ENCODE peak calls at places on chromosome 1, in ten cellular contexts. One of them, this sample, is unnamed.

GRCh38 chr1:181089017-181089776 is 697 bp downstream of the IER5 start:
- DNase-seq in K562: peak
- DNase-seq in choroid plexus epithelial cell: no peak
- DNase-seq in CD4-positive, CD25-positive, alpha-beta regulatory T cell: no peak
- DNase-seq in fibroblast of villous mesenchyme: no peak
- DNase-seq in naive thymus-derived CD4-positive, alpha-beta T cell: peak
- DNase-seq in GM06990: no peak
- DNase-seq in psoas muscle: peak
- DNase-seq in GM12865: peak
- DNase-seq in heart left ventricle: peak
- DNase-seq in this sample: no peak

GRCh38 chr1:66521736-66522365 is 12.1 kb upstream of the SGIP1 start:
- DNase-seq in naive thymus-derived CD4-positive, alpha-beta T cell: no peak
- DNase-seq in fibroblast of villous mesenchyme: peak
- DNase-seq in choroid plexus epithelial cell: peak
- DNase-seq in GM06990: no peak
- DNase-seq in CD4-positive, CD25-positive, alpha-beta regulatory T cell: no peak
- DNase-seq in GM12865: no peak
- DNase-seq in heart left ventricle: no peak
- DNase-seq in psoas muscle: no peak
- DNase-seq in K562: no peak
- DNase-seq in this sample: peak

GRCh38 chr1:100628631-100629081 is 90.7 kb downstream of the GPR88 start:
- DNase-seq in GM06990: no peak
- DNase-seq in GM12865: no peak
- DNase-seq in choroid plexus epithelial cell: no peak
- DNase-seq in CD4-positive, CD25-positive, alpha-beta regulatory T cell: no peak
- DNase-seq in naive thymus-derived CD4-positive, alpha-beta T cell: no peak
- DNase-seq in K562: no peak
- DNase-seq in fibroblast of villous mesenchyme: no peak
- DNase-seq in heart left ventricle: no peak
- DNase-seq in psoas muscle: no peak
- DNase-seq in this sample: no peak

GRCh38 chr1:183180634-183181056 is 5.4 kb upstream of the LAMC2 start:
- DNase-seq in heart left ventricle: peak
- DNase-seq in CD4-positive, CD25-positive, alpha-beta regulatory T cell: no peak
- DNase-seq in GM06990: peak
- DNase-seq in choroid plexus epithelial cell: peak
- DNase-seq in GM12865: peak
- DNase-seq in fibroblast of villous mesenchyme: peak
- DNase-seq in K562: no peak
- DNase-seq in naive thymus-derived CD4-positive, alpha-beta T cell: peak
- DNase-seq in psoas muscle: peak
- DNase-seq in this sample: peak

GRCh38 chr1:67485046-67485811 is 55.0 kb upstream of the SERBP1 start:
- DNase-seq in CD4-positive, CD25-positive, alpha-beta regulatory T cell: no peak
- DNase-seq in naive thymus-derived CD4-positive, alpha-beta T cell: no peak
- DNase-seq in fibroblast of villous mesenchyme: no peak
- DNase-seq in K562: no peak
- DNase-seq in GM06990: no peak
- DNase-seq in heart left ventricle: no peak
- DNase-seq in GM12865: no peak
- DNase-seq in psoas muscle: no peak
- DNase-seq in choroid plexus epithelial cell: no peak
- DNase-seq in this sample: no peak

GRCh38 chr1:215076312-215076711 is 6.2 kb upstream of the KCNK2 start:
- DNase-seq in naive thymus-derived CD4-positive, alpha-beta T cell: no peak
- DNase-seq in CD4-positive, CD25-positive, alpha-beta regulatory T cell: no peak
- DNase-seq in K562: no peak
- DNase-seq in psoas muscle: no peak
- DNase-seq in fibroblast of villous mesenchyme: peak
- DNase-seq in GM12865: peak
- DNase-seq in heart left ventricle: no peak
- DNase-seq in choroid plexus epithelial cell: peak
- DNase-seq in GM06990: no peak
- DNase-seq in this sample: peak

GRCh38 chr1:205251576-205251975 is 23.8 kb downstream of the TMCC2 start:
- DNase-seq in heart left ventricle: no peak
- DNase-seq in fibroblast of villous mesenchyme: no peak
- DNase-seq in naive thymus-derived CD4-positive, alpha-beta T cell: no peak
- DNase-seq in CD4-positive, CD25-positive, alpha-beta regulatory T cell: no peak
- DNase-seq in psoas muscle: no peak
- DNase-seq in GM12865: no peak
- DNase-seq in K562: no peak
- DNase-seq in GM06990: no peak
- DNase-seq in choroid plexus epithelial cell: no peak
- DNase-seq in this sample: no peak

GRCh38 chr1:2628191-2628932 is 4.5 kb downstream of the MMEL1 start:
- DNase-seq in GM12865: no peak
- DNase-seq in naive thymus-derived CD4-positive, alpha-beta T cell: no peak
- DNase-seq in K562: no peak
- DNase-seq in GM06990: no peak
- DNase-seq in fibroblast of villous mesenchyme: no peak
- DNase-seq in CD4-positive, CD25-positive, alpha-beta regulatory T cell: no peak
- DNase-seq in psoas muscle: no peak
- DNase-seq in heart left ventricle: no peak
- DNase-seq in choroid plexus epithelial cell: no peak
- DNase-seq in this sample: no peak

GRCh38 chr1:206761369-206761768 is 9.2 kb upstream of the IL19 start:
- DNase-seq in CD4-positive, CD25-positive, alpha-beta regulatory T cell: no peak
- DNase-seq in fibroblast of villous mesenchyme: peak
- DNase-seq in heart left ventricle: no peak
- DNase-seq in K562: no peak
- DNase-seq in naive thymus-derived CD4-positive, alpha-beta T cell: no peak
- DNase-seq in psoas muscle: no peak
- DNase-seq in choroid plexus epithelial cell: no peak
- DNase-seq in GM12865: no peak
- DNase-seq in GM06990: no peak
- DNase-seq in this sample: peak

GRCh38 chr1:229643996-229644748 is 18.1 kb downstream of the URB2 start:
- DNase-seq in CD4-positive, CD25-positive, alpha-beta regulatory T cell: no peak
- DNase-seq in heart left ventricle: no peak
- DNase-seq in naive thymus-derived CD4-positive, alpha-beta T cell: no peak
- DNase-seq in GM06990: no peak
- DNase-seq in psoas muscle: no peak
- DNase-seq in GM12865: peak
- DNase-seq in K562: no peak
- DNase-seq in fibroblast of villous mesenchyme: peak
- DNase-seq in choroid plexus epithelial cell: peak
- DNase-seq in this sample: no peak

DNA sequence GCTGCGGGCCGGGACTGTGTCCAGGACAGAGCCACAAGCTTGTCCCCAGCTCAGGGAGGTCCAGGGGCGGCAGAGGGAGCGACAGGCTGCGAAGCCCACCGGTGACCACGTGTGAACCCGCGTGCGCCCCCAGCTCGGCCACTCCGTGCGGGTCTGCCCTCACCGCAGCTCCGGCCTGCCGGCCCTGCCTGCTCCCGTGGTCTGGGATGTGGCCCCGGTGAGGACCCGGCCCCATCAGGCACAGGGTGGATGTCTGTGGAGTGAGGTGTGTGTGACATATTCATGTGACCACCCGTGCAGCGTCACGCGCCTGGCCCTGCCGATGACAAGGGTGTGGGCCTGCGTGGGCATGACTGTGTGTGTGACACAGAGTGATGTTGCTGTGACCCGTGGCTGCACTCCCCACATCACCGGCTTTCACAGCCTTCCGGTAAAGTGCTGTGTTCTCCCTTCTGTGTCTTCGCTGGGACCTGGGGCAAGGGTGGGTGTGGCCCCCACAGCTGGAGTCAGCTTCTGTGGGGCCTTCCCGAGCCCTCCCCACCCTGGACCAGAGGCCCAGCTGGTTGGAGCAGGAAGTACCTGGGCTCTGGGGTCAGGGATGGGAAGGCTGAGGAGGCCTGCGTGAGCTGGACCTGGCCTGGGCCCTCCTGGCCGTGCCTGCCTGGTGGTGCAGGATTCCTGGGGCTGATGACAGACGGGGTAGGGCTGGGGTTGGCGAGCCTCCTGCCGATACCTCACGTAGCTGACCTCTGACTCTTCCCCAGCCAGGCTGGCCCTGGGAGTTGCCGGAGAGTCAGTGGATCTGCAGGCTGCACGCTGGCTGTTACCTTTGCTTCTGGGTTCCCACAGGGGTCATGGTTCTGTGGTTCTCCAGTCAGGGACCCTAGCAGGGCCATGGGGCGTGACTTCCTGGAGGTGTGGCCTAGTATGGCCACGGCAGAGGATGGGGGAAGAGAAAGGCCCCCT is 4.1 kb downstream of the RNF223 start:
- DNase-seq in choroid plexus epithelial cell: no peak
- DNase-seq in naive thymus-derived CD4-positive, alpha-beta T cell: no peak
- DNase-seq in fibroblast of villous mesenchyme: peak
- DNase-seq in GM12865: no peak
- DNase-seq in heart left ventricle: no peak
- DNase-seq in CD4-positive, CD25-positive, alpha-beta regulatory T cell: peak
- DNase-seq in GM06990: no peak
- DNase-seq in K562: peak
- DNase-seq in psoas muscle: no peak
- DNase-seq in this sample: no peak
- H3K4me3 ChIP-seq in choroid plexus epithelial cell: no peak
- H3K4me3 ChIP-seq in naive thymus-derived CD4-positive, alpha-beta T cell: peak
- H3K4me3 ChIP-seq in fibroblast of villous mesenchyme: no peak
- H3K4me3 ChIP-seq in GM12865: no peak
- H3K4me3 ChIP-seq in heart left ventricle: no peak
- H3K4me3 ChIP-seq in CD4-positive, CD25-positive, alpha-beta regulatory T cell: no peak
- H3K4me3 ChIP-seq in GM06990: no peak
- H3K4me3 ChIP-seq in K562: peak
- H3K4me3 ChIP-seq in psoas muscle: peak
- H3K4me3 ChIP-seq in this sample: no peak

DNA sequence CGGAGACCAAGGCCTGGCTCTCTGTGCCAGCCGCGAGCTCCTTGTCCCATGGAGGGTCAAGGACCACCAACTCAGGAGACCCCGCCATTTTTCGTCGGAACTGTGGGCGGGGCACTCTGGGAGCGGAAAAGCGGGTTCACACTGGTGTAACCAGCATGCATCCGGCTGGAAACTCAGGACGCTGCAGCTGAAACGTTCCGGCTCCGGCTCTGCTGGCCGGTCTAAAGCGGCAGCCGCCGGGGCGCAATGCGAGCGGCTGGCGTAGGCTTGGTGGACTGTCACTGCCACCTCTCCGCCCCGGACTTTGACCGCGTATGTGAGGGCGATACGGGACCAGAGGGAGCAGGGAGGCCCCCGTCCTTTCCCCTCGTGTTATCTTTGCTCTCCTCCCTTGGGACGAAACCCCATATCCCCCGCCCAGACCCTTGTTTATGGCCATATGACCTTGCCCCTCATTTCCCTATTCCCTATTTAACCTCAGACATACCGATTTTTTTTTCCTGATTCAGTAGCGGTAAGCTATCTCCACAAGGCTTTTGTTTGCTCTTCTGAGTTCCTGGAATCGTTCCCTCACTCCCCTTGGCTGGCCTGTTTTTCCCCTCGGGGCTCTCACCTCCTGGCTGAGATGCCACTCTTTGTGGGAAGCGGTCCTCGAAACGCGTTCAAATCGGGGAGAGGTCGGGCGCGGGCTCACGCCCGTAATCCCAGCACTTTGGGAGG is at the start of the genes NSL1 and TATDN3:
- DNase-seq in GM06990: peak
- DNase-seq in K562: peak
- DNase-seq in GM12865: peak
- DNase-seq in naive thymus-derived CD4-positive, alpha-beta T cell: peak
- DNase-seq in choroid plexus epithelial cell: peak
- DNase-seq in fibroblast of villous mesenchyme: peak
- DNase-seq in psoas muscle: peak
- DNase-seq in heart left ventricle: peak
- DNase-seq in CD4-positive, CD25-positive, alpha-beta regulatory T cell: peak
- DNase-seq in this sample: peak
- H3K4me3 ChIP-seq in GM06990: peak
- H3K4me3 ChIP-seq in K562: peak
- H3K4me3 ChIP-seq in GM12865: peak
- H3K4me3 ChIP-seq in naive thymus-derived CD4-positive, alpha-beta T cell: peak
- H3K4me3 ChIP-seq in choroid plexus epithelial cell: peak
- H3K4me3 ChIP-seq in fibroblast of villous mesenchyme: peak
- H3K4me3 ChIP-seq in psoas muscle: peak
- H3K4me3 ChIP-seq in heart left ventricle: peak
- H3K4me3 ChIP-seq in CD4-positive, CD25-positive, alpha-beta regulatory T cell: peak
- H3K4me3 ChIP-seq in this sample: peak

GRCh38 chr1:209430107-209430506 is 153.4 kb upstream of the CAMK1G start:
- DNase-seq in GM12865: no peak
- DNase-seq in GM06990: no peak
- DNase-seq in fibroblast of villous mesenchyme: no peak
- DNase-seq in naive thymus-derived CD4-positive, alpha-beta T cell: no peak
- DNase-seq in CD4-positive, CD25-positive, alpha-beta regulatory T cell: no peak
- DNase-seq in choroid plexus epithelial cell: no peak
- DNase-seq in K562: no peak
- DNase-seq in heart left ventricle: no peak
- DNase-seq in psoas muscle: no peak
- DNase-seq in this sample: no peak
- H3K4me3 ChIP-seq in GM12865: no peak
- H3K4me3 ChIP-seq in GM06990: no peak
- H3K4me3 ChIP-seq in fibroblast of villous mesenchyme: no peak
- H3K4me3 ChIP-seq in naive thymus-derived CD4-positive, alpha-beta T cell: no peak
- H3K4me3 ChIP-seq in CD4-positive, CD25-positive, alpha-beta regulatory T cell: no peak
- H3K4me3 ChIP-seq in choroid plexus epithelial cell: no peak
- H3K4me3 ChIP-seq in K562: no peak
- H3K4me3 ChIP-seq in heart left ventricle: no peak
- H3K4me3 ChIP-seq in psoas muscle: no peak
- H3K4me3 ChIP-seq in this sample: no peak

GRCh38 chr1:10032287-10032589 is 520 bp upstream of the UBE4B start:
- DNase-seq in GM12865: no peak
- DNase-seq in heart left ventricle: no peak
- DNase-seq in CD4-positive, CD25-positive, alpha-beta regulatory T cell: no peak
- DNase-seq in psoas muscle: no peak
- DNase-seq in choroid plexus epithelial cell: no peak
- DNase-seq in naive thymus-derived CD4-positive, alpha-beta T cell: no peak
- DNase-seq in fibroblast of villous mesenchyme: no peak
- DNase-seq in GM06990: no peak
- DNase-seq in K562: no peak
- DNase-seq in this sample: no peak
- H3K4me3 ChIP-seq in GM12865: peak
- H3K4me3 ChIP-seq in heart left ventricle: peak
- H3K4me3 ChIP-seq in CD4-positive, CD25-positive, alpha-beta regulatory T cell: peak
- H3K4me3 ChIP-seq in psoas muscle: peak
- H3K4me3 ChIP-seq in choroid plexus epithelial cell: peak
- H3K4me3 ChIP-seq in naive thymus-derived CD4-positive, alpha-beta T cell: peak
- H3K4me3 ChIP-seq in fibroblast of villous mesenchyme: peak
- H3K4me3 ChIP-seq in GM06990: peak
- H3K4me3 ChIP-seq in K562: peak
- H3K4me3 ChIP-seq in this sample: peak